ENCODE peak calls at places on chromosomes 1 and 21, in four cellular contexts. D is thoracic aorta, S is stomach, N is GM23248. P is an unnamed sample. For H3K4me1, the result is how much of the 10 kb centered on the place peaks cover.

GRCh38 chr1:231020139-231020601 is 19.9 kb downstream of the FAM89A start:
- DNase-seq in D (no peak), S (no peak), N (no peak), P (peak)

GRCh38 chr1:223180803-223181321 is 37.8 kb upstream of the TLR5 start:
- DNase-seq in D (no peak), S (no peak), N (peak), P (no peak)

GRCh38 chr1:18640228-18641004 is 9.8 kb downstream of the PAX7 start:
- DNase-seq in D (no peak), S (no peak), N (no peak), P (no peak)

GRCh38 chr1:107981277-107981676 is 16.3 kb upstream of the VAV3 start:
- DNase-seq in D (no peak), S (no peak), N (no peak), P (no peak)

GRCh38 chr1:59947047-59947938 is 20.7 kb upstream of the CYP2J2 start:
- DNase-seq in D (no peak), S (peak), N (peak), P (peak)

GRCh38 chr1:175268720-175269119 is 76.1 kb upstream of the KIAA0040 start:
- DNase-seq in D (no peak), S (no peak), N (peak), P (no peak)

GRCh38 chr1:167717351-167717750 is 4.4 kb upstream of the MPZL1 start:
- DNase-seq in D (no peak), S (no peak), N (peak), P (no peak)

GRCh38 chr1:16163882-16164820 is 8.3 kb upstream of the EPHA2 start:
- DNase-seq in D (no peak), S (no peak), N (peak), P (no peak)

GRCh38 chr1:163410073-163410522 is 88.3 kb downstream of the NUF2 start:
- DNase-seq in D (no peak), S (peak), N (peak), P (no peak)

GRCh38 chr21:33937931-33938339 is 22.3 kb upstream of the ATP5PO start:
- DNase-seq in D (no peak), S (no peak), N (no peak), P (no peak)

GRCh38 chr1:230713915-230714764 is at the start of gene AGT:
- DNase-seq in D (peak), S (peak), N (peak), P (peak)

GRCh38 chr1:67170751-67171573 is 4.7 kb downstream of the IL23R start:
- DNase-seq in D (no peak), S (no peak), N (no peak), P (no peak)

GRCh38 chr1:174265273-174265672 is 106.0 kb downstream of the RABGAP1L start:
- DNase-seq in D (no peak), S (no peak), N (no peak), P (no peak)

GRCh38 chr21:34965200-34966174 is 83.6 kb downstream of the RUNX1 start:
- DNase-seq in D (no peak), S (no peak), N (peak), P (no peak)

GRCh38 chr1:184002071-184002470 is 35.5 kb downstream of the COLGALT2 start:
- DNase-seq in D (no peak), S (no peak), N (peak), P (no peak)

GRCh38 chr21:41346758-41347157 is 15.1 kb upstream of the MX2 start:
- DNase-seq in D (no peak), S (no peak), N (no peak), P (no peak)

GRCh38 chr1:36771678-36772284 is 262.5 kb downstream of the GRIK3 start:
- DNase-seq in D (no peak), S (no peak), N (no peak), P (no peak)

GRCh38 chr1:214380986-214381695 is 100.2 kb downstream of the SMYD2 start:
- DNase-seq in D (no peak), S (no peak), N (no peak), P (no peak)

GRCh38 chr1:61043010-61043820 is 39.1 kb upstream of the NFIA start:
- DNase-seq in D (peak), S (peak), N (peak), P (peak)

GRCh38 chr1:51325878-51326755 is 4.2 kb downstream of the TTC39A start:
- DNase-seq in D (no peak), S (no peak), N (no peak), P (no peak)

GRCh38 chr1:185971688-185972087 is 237.5 kb downstream of the HMCN1 start:
- DNase-seq in D (no peak), S (no peak), N (peak), P (no peak)

GRCh38 chr1:119966020-119966419 is 69.7 kb upstream of the ADAM30 start:
- DNase-seq in D (no peak), S (no peak), N (peak), P (no peak)

GRCh38 chr1:14850563-14850962 is 252.1 kb downstream of the KAZN start:
- DNase-seq in D (no peak), S (peak), N (no peak), P (no peak)

GRCh38 chr1:119745034-119745433 is 23.7 kb downstream of the HMGCS2 start:
- DNase-seq in D (no peak), S (no peak), N (no peak), P (no peak)

GRCh38 chr1:30697977-30698376 is 25.4 kb downstream of the MATN1 start:
- DNase-seq in D (no peak), S (no peak), N (peak), P (no peak)

DNA sequence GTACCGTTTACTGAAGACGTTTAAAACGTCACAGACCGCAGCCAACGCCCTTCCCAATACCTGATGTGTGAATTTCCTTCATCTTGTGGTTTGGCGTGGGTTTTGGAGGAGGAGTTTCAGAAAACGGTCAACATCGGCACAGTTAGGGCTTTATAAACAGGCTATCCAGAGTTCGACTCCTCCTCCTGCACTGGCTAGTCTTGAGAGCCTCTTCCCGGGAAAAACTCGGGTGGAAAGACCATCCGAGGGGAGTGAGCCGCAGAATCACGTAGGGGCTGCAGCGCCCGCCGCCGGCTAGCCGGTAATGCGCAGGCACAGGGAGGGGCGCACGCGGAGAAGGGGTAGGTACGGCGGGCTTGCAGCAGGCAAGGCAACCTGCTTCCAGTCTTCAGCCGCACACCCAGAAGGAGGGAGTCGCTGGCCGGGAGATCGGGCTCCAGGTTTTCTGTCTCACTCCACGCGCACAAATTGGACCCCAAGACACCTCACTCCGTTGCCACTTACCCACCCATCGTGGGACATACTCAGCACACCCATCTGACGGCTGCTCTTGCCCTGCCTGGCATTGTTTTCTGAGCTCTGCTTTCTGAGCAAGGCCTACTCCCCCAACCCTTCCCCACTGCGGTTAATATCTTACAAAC is 25.4 kb downstream of the SLC19A2 start:
- DNase-seq in D (no peak), S (peak), N (peak), P (no peak)
- H3K4me3 ChIP-seq in D (peak), S (peak), N (peak), P (no peak)

GRCh38 chr1:178938281-178938958 is 67.5 kb upstream of the ANGPTL1 start:
- DNase-seq in D (no peak), S (no peak), N (peak), P (peak)
- H3K4me1 ChIP-seq in D (half or more), S (under half), N (half or more), P (under half)

GRCh38 chr1:235093685-235094592 is 34.7 kb downstream of the TOMM20 start:
- DNase-seq in D (no peak), S (peak), N (peak), P (peak)
- H3K4me3 ChIP-seq in D (peak), S (peak), N (peak), P (no peak)

GRCh38 chr1:170560681-170561285 is 28.8 kb downstream of the GORAB start:
- DNase-seq in D (no peak), S (no peak), N (peak), P (no peak)

GRCh38 chr1:170556910-170557309 is 24.9 kb downstream of the GORAB start:
- DNase-seq in D (no peak), S (no peak), N (peak), P (no peak)

GRCh38 chr1:170558731-170559130 is 26.8 kb downstream of the GORAB start:
- DNase-seq in D (no peak), S (no peak), N (no peak), P (no peak)

GRCh38 chr1:170562644-170563338 is 30.8 kb downstream of the GORAB start:
- DNase-seq in D (peak), S (no peak), N (peak), P (peak)

GRCh38 chr1:170559166-170559565 is 27.2 kb downstream of the GORAB start:
- DNase-seq in D (no peak), S (no peak), N (no peak), P (no peak)
- H3K4me1 ChIP-seq in D (under half), S (under half), N (under half), P (under half)